ENCODE peak calls at places on chromosomes 3 and 15, in nine cellular contexts. V is GM23248, T is HCT116, N is GM23338, L is OCI-LY7, B is PC-3, C is hepatocyte, W is SK-N-SH, X is MM.1S. Q is an unnamed sample.

GRCh38 chr3:170257145-170257544 is 34.9 kb downstream of the PRKCI start:
- DNase-seq in N (no peak), B (no peak), X (peak), C (no peak), T (no peak), L (peak), W (no peak), V (no peak), Q (no peak)

GRCh38 chr15:100995471-100996430 is 76.6 kb downstream of the LRRK1 start:
- DNase-seq in X (no peak), N (no peak), W (no peak), T (no peak), C (no peak), L (no peak), B (no peak), V (no peak), Q (no peak)

GRCh38 chr3:5022966-5023776 is 43.9 kb downstream of the BHLHE40 start:
- DNase-seq in V (peak), B (peak), T (peak), W (no peak), L (no peak), N (peak), C (peak), X (no peak), Q (no peak)

GRCh38 chr3:4581905-4582611 is 88.9 kb downstream of the ITPR1 start:
- DNase-seq in C (no peak), T (no peak), V (no peak), B (no peak), W (no peak), N (no peak), X (no peak), L (no peak), Q (no peak)

GRCh38 chr3:72661115-72661457 is 187.2 kb downstream of the SHQ1 start:
- DNase-seq in L (no peak), X (no peak), V (peak), T (peak), B (peak), C (peak), W (peak), N (no peak), Q (no peak)

GRCh38 chr3:39937315-39937714 is 127.9 kb downstream of the MYRIP start:
- DNase-seq in L (no peak), V (no peak), C (no peak), W (no peak), B (no peak), X (no peak), N (no peak), T (no peak), Q (no peak)

GRCh38 chr3:186882881-186883685 is 40.6 kb downstream of the ADIPOQ start:
- DNase-seq in T (peak), N (no peak), B (peak), X (no peak), V (peak), W (peak), L (no peak), C (no peak), Q (no peak)

GRCh38 chr3:79286882-79287281 is 480.9 kb downstream of the ROBO1 start:
- DNase-seq in V (no peak), L (no peak), T (no peak), B (peak), N (no peak), W (no peak), C (no peak), X (no peak), Q (no peak)

GRCh38 chr3:106114848-106115247 is 246.0 kb upstream of the CBLB start:
- DNase-seq in X (no peak), N (no peak), W (no peak), C (no peak), B (peak), V (peak), L (no peak), T (no peak), Q (no peak)

GRCh38 chr3:149576071-149576564 is 81.7 kb downstream of the WWTR1 start:
- DNase-seq in C (peak), N (peak), T (peak), X (no peak), V (peak), L (no peak), W (no peak), B (peak), Q (peak)

GRCh38 chr3:186380622-186381380 is 18.8 kb upstream of the DGKG start:
- DNase-seq in V (peak), N (no peak), W (no peak), C (no peak), X (no peak), B (peak), T (no peak), L (no peak), Q (no peak)

GRCh38 chr15:100879461-100880138 is at the start of gene ALDH1A3:
- DNase-seq in T (peak), L (no peak), N (peak), B (peak), X (peak), W (peak), V (peak), C (no peak), Q (peak)

GRCh38 chr15:77866186-77866585 is 211.3 kb downstream of the TBC1D2B start:
- DNase-seq in B (no peak), T (no peak), W (no peak), X (no peak), L (no peak), V (no peak), C (no peak), N (no peak), Q (no peak)

GRCh38 chr3:152405915-152406802 is 137.4 kb downstream of the MBNL1 start:
- DNase-seq in N (no peak), X (no peak), V (peak), W (no peak), B (peak), C (peak), T (no peak), L (no peak), Q (no peak)

GRCh38 chr3:33313331-33313730 is 36.1 kb downstream of the FBXL2 start:
- DNase-seq in V (no peak), L (no peak), N (no peak), W (no peak), T (no peak), X (no peak), B (no peak), C (no peak), Q (no peak)

GRCh38 chr3:81816473-81817260 is 55.2 kb upstream of the GBE1 start:
- DNase-seq in C (peak), N (no peak), B (no peak), T (no peak), L (no peak), X (no peak), V (peak), W (no peak), Q (peak)

GRCh38 chr15:68022061-68022460 is 32.1 kb upstream of the PIAS1 start:
- DNase-seq in T (no peak), C (no peak), V (no peak), X (no peak), N (no peak), L (no peak), W (no peak), B (no peak), Q (no peak)

GRCh38 chr3:10740954-10741353 is 75.1 kb upstream of the SLC6A11 start:
- DNase-seq in X (no peak), L (no peak), W (no peak), C (no peak), T (no peak), B (no peak), N (no peak), V (no peak), Q (no peak)

GRCh38 chr3:36496734-36497133 is 116.4 kb downstream of the STAC start:
- DNase-seq in X (no peak), L (no peak), N (no peak), B (no peak), C (no peak), T (no peak), V (peak), W (no peak), Q (no peak)

GRCh38 chr15:55586808-55587207 is 1.3 kb downstream of the PYGO1 start:
- DNase-seq in W (no peak), V (peak), B (no peak), T (no peak), N (no peak), L (no peak), X (no peak), C (no peak), Q (no peak)

GRCh38 chr3:185362850-185363661 is at the start of gene MAP3K13:
- DNase-seq in T (peak), V (peak), N (peak), W (peak), B (peak), L (peak), C (peak), X (peak), Q (peak)

GRCh38 chr3:16837602-16838001 is 47.2 kb upstream of the PLCL2 start:
- DNase-seq in V (no peak), X (no peak), L (no peak), T (no peak), C (no peak), B (no peak), N (peak), W (no peak), Q (no peak)

GRCh38 chr3:59121346-59122144 is 71.7 kb upstream of the CFAP20DC start:
- DNase-seq in X (no peak), B (no peak), N (peak), C (no peak), W (no peak), V (no peak), T (no peak), L (no peak), Q (no peak)

GRCh38 chr15:29820802-29821160 is 1.5 kb downstream of the TJP1 start:
- DNase-seq in V (peak), B (peak), N (no peak), T (no peak), C (no peak), W (no peak), L (no peak), X (no peak), Q (no peak)

GRCh38 chr15:63362196-63362595 is 19.4 kb downstream of the CA12 start:
- DNase-seq in C (no peak), T (no peak), L (no peak), X (no peak), W (peak), N (no peak), V (no peak), B (no peak), Q (no peak)

GRCh38 chr3:188164248-188164687 is 10.3 kb downstream of the LPP start:
- DNase-seq in X (no peak), C (no peak), L (no peak), W (no peak), T (peak), V (no peak), N (no peak), B (peak), Q (no peak)

GRCh38 chr3:41364736-41365135 is 165.4 kb downstream of the CTNNB1 start:
- DNase-seq in X (no peak), V (peak), W (no peak), L (no peak), C (no peak), B (no peak), T (no peak), N (peak), Q (no peak)

GRCh38 chr15:74895830-74896229 is 6.0 kb downstream of the MPI start:
- DNase-seq in B (no peak), L (no peak), T (no peak), W (no peak), V (no peak), X (no peak), C (no peak), N (no peak), Q (no peak)

GRCh38 chr15:100189319-100189718 is 152.5 kb downstream of the ADAMTS17 start:
- DNase-seq in T (no peak), L (no peak), W (no peak), N (no peak), B (no peak), V (no peak), C (no peak), X (no peak), Q (no peak)

GRCh38 chr3:156491192-156491591 is 63.7 kb downstream of the SSR3 start:
- DNase-seq in V (no peak), C (no peak), B (no peak), T (no peak), N (no peak), L (no peak), W (no peak), X (no peak), Q (no peak)

GRCh38 chr3:156488771-156489170 is 66.1 kb downstream of the SSR3 start:
- DNase-seq in L (no peak), N (no peak), T (no peak), V (peak), B (no peak), W (no peak), C (no peak), X (no peak), Q (no peak)

GRCh38 chr3:156492801-156493261 is 62.1 kb downstream of the SSR3 start:
- DNase-seq in X (no peak), T (no peak), N (no peak), C (no peak), B (no peak), W (no peak), L (no peak), V (peak), Q (no peak)

GRCh38 chr3:156493887-156494286 is 61.0 kb downstream of the SSR3 start:
- DNase-seq in L (no peak), B (no peak), C (no peak), T (no peak), W (no peak), V (no peak), N (no peak), X (no peak), Q (no peak)

DNA sequence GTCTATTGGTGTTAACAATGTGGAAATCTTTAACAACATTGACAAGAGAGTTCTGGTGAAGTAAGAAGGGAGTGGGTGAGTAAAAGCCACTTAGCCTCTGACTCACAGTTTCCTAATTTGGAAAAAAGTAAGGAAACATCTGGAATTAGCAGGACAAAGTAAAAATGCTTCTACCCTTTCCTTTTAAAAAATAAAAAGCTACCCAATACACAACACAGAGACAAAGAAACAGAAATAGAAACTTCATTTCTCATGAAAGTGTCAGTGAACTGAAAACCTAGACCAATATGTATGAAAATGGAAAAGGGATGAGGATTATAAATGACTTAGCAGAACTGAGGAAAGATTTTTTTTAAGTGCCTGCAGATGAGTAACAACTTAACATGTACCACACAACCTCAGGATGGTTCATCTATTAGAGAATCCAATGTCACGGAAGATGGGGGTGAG is 65.4 kb downstream of the SSR3 start:
- DNase-seq in X (peak), T (no peak), C (no peak), W (no peak), L (no peak), N (no peak), B (no peak), V (peak), Q (no peak)
- TF ChIP-seq EZH2phosphoT487 in X (no peak), T (no peak), C (no peak), W (no peak), L (no peak), N (no peak), B (no peak), V (no peak), Q (no peak)

DNA sequence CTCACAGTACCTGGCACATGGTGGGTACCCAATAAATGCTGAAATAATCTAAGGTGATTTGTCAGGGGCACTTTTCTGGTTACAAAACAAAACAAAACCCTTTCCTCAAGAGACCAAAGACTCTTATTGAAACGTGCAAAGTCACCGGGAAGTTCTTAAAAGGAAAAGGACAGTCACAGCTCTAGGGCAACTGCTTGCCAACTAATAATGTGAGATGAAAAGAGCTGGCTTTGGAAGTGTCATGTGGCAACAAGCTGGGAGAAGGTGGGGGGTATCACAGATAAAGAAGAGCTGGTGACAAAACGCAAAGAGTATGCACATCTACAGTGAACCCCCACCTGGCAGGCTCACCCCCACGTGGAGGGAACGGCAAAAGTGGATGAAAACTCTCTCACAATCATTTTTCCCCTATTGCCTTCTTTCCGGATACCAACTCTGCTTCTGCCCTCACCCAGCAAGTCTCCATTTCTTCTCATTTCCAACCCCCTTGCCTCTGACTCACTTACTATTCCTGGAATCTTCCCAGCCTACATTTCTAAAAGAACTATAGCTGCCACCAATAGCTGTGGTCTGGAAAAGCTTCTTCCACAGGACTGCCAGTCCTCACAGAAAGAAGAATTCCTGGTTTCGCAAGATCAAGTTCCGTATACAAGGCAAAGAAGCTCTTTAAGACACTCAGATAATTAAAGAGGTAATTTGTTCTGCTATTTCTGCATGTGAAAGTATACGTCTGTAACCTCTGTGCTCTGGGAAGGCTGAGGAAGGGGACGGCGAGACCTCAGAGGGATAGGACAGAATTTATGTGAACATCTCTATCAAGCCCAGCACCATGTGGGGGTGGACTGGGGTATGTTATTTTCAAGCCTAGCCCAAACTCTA is 21.8 kb upstream of the ANPEP start:
- DNase-seq in C (peak), T (no peak), W (no peak), N (no peak), B (peak), L (no peak), X (no peak), V (peak), Q (no peak)
- TF ChIP-seq EZH2phosphoT487 in C (no peak), T (no peak), W (no peak), N (no peak), B (no peak), L (no peak), X (no peak), V (no peak), Q (no peak)

DNA sequence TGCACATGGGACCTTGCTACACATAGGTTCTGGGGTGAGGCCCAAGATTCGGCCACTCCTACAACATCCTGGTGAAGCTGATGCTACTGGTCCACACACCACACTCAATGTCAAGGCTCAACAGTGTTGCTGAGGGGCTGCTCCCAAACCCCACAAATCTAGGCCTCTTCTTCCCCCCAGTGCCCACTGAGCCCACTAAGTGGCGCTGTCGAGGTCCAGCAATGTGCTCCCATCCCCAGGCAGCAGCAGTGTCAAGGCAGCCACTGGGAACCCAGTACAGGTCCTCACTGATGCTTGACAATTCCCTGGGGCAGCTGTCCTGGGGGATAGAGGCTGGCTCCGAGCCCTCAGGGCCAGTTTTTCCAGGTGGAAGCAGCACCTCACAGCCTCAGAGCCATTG is 21.5 kb downstream of the SCN5A start:
- DNase-seq in N (peak), C (no peak), T (no peak), B (peak), X (peak), L (peak), W (peak), V (peak), Q (peak)
- TF ChIP-seq EZH2phosphoT487 in N (no peak), C (no peak), T (no peak), B (no peak), X (no peak), L (no peak), W (no peak), V (no peak), Q (no peak)

GRCh38 chr15:93236924-93237323 is 147.9 kb upstream of the RGMA start:
- DNase-seq in W (no peak), T (no peak), C (no peak), V (no peak), N (no peak), L (no peak), B (no peak), X (no peak), Q (peak)

GRCh38 chr15:93235926-93236781 is 147.1 kb upstream of the RGMA start:
- DNase-seq in W (no peak), L (no peak), B (no peak), N (peak), T (no peak), C (no peak), X (no peak), V (no peak), Q (peak)

GRCh38 chr15:93232840-93233239 is 143.8 kb upstream of the RGMA start:
- DNase-seq in C (no peak), L (no peak), N (no peak), T (no peak), B (no peak), W (no peak), V (no peak), X (no peak), Q (no peak)

GRCh38 chr15:93233710-93234109 is 144.7 kb upstream of the RGMA start:
- DNase-seq in X (no peak), B (no peak), V (no peak), L (no peak), T (no peak), C (no peak), W (no peak), N (no peak), Q (no peak)

GRCh38 chr15:93235321-93235720 is 146.3 kb upstream of the RGMA start:
- DNase-seq in W (no peak), C (no peak), L (no peak), N (no peak), X (no peak), T (no peak), V (no peak), B (no peak), Q (no peak)
- TF ChIP-seq EZH2phosphoT487 in W (no peak), C (no peak), L (no peak), N (no peak), X (no peak), T (no peak), V (no peak), B (no peak), Q (no peak)

Q was measured in neural progenitor cell.